ENCODE peak calls at places on chromosomes 4 and X, in four cellular contexts. O, P, G and J are unnamed samples.

GRCh38 chr4:1571986-1572385 is 112.1 kb downstream of the FAM53A start:
- DNase-seq in O (no peak), P (no peak), G (no peak), J (no peak)

GRCh38 chr4:159608434-159608833 is 505.6 kb downstream of the RAPGEF2 start:
- DNase-seq in O (peak; percentile 6), P (no peak), G (no peak), J (no peak)

GRCh38 chrX:136577562-136577961 is 45.5 kb downstream of the VGLL1 start:
- DNase-seq in O (peak; percentile 69), P (peak; percentile 54), G (peak; percentile 55), J (peak; percentile 34)

GRCh38 chr4:87144346-87144745 is 76.1 kb downstream of the KLHL8 start:
- DNase-seq in O (no peak), P (no peak), G (no peak), J (no peak)

GRCh38 chr4:120056249-120056648 is 10.4 kb downstream of the MAD2L1 start:
- DNase-seq in O (peak; percentile 35), P (no peak), G (peak; percentile 75), J (no peak)

GRCh38 chr4:40838742-40839141 is 89.0 kb downstream of the NSUN7 start:
- DNase-seq in O (peak; percentile 2), P (no peak), G (no peak), J (no peak)

GRCh38 chr4:153651961-153652784 is 31.9 kb upstream of the TLR2 start:
- DNase-seq in O (peak; percentile 77), P (no peak), G (no peak), J (no peak)

GRCh38 chrX:139930923-139931645 is 1.8 kb downstream of the ATP11C start:
- DNase-seq in O (peak; percentile 34), P (no peak), G (no peak), J (peak; percentile 34)

GRCh38 chr4:47167391-47167790 is 136.0 kb downstream of the GABRB1 start:
- DNase-seq in O (no peak), P (no peak), G (no peak), J (no peak)

GRCh38 chrX:105876658-105877057 is 54.3 kb downstream of the NRK start:
- DNase-seq in O (peak; percentile 64), P (no peak), G (peak; percentile 14), J (no peak)

GRCh38 chrX:7146703-7147430 is 645 bp upstream of the STS start:
- DNase-seq in O (no peak), P (peak; percentile 45), G (peak; percentile 12), J (peak; percentile 39)

GRCh38 chrX:14801136-14801535 is 71.7 kb downstream of the FANCB start:
- DNase-seq in O (peak; percentile 62), P (no peak), G (no peak), J (no peak)

GRCh38 chr4:153205757-153206156 is 1.5 kb downstream of the TRIM2 start:
- DNase-seq in O (peak; percentile 76), P (peak; percentile 56), G (no peak), J (peak; percentile 66)

GRCh38 chr4:183872531-183872930 is 32.6 kb upstream of the STOX2 start:
- DNase-seq in O (no peak), P (no peak), G (peak; percentile 58), J (no peak)

GRCh38 chr4:122712782-122713181 is 19.7 kb upstream of the BBS12 start:
- DNase-seq in O (peak; percentile 16), P (no peak), G (peak; percentile 24), J (no peak)

GRCh38 chr4:122710434-122711308 is 21.8 kb upstream of the BBS12 start:
- DNase-seq in O (peak; percentile 67), P (no peak), G (peak; percentile 27), J (no peak)

GRCh38 chr4:122715221-122715620 is 17.3 kb upstream of the BBS12 start:
- DNase-seq in O (no peak), P (no peak), G (no peak), J (no peak)

GRCh38 chr4:122709236-122709635 is 23.3 kb upstream of the BBS12 start:
- DNase-seq in O (no peak), P (no peak), G (no peak), J (no peak)

GRCh38 chr4:122711893-122712292 is 20.6 kb upstream of the BBS12 start:
- DNase-seq in O (no peak), P (no peak), G (no peak), J (no peak)
- H3K27ac ChIP-seq in O (no peak overlapping the region), P (no peak overlapping the region), G (no peak overlapping the region), J (no peak overlapping the region)

GRCh38 chrX:133191739-133192039 is 26.5 kb downstream of the TFDP3 start:
- DNase-seq in O (peak; percentile 51), P (no peak), G (no peak), J (no peak)
- H3K27me3 ChIP-seq in O (no peaks in the 10 kb centered on the region), P (no peaks in the 10 kb centered on the region), G (no peaks in the 10 kb centered on the region), J (no peaks in the 10 kb centered on the region)

GRCh38 chr4:176569301-176569700 is 223.4 kb downstream of the VEGFC start:
- DNase-seq in O (peak; percentile 6), P (no peak), G (peak; percentile 45), J (no peak)
- TF ChIP-seq CTCF in O (peak; percentile 36), P (no peak), G (peak; percentile 17), J (no peak)

DNA sequence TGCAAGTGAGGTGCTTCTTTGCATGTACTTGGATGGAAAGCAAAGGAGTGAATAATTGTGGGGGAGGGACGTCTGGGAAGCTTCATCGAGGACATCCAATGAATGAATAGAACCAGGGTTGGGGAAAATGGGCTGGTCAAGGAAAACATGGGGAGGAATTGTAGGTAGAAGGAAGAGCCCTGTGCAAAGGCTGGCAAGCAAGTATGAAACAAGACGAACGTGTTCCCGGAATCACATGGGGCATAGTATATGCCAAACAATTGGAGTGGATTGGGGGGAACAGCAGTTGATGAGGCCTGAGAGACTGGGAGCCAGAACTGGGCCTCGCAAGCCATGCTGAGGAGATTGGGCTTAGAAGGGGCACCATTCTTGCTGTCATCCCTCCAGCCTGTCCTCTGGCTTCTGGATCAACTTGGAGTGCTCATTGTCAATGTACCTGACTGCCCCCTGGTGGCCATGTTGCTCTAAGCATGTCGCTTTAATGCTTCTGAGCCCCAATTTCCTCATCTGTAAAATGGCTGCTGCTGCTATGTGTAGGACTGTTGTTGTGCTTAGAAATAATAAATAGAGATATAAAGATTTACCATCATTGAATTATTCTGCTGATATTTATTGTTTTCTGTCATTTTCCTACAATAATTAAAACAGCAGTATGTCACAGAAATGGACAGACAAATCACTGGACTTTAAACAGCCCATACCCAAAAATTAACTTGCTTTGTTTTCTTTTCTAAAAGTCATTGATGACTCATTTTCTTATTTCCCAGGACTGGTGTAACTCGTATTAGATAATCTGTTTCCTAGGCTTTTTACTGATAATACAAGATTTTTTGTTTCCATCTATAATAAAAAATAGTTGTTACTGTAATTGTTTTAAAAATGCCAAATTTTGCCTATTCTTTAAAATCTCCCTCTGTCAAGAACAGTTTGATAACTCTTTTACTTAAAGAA is 66.4 kb downstream of the JADE3 start:
- DNase-seq in O (peak; percentile 84), P (peak; percentile 80), G (peak; percentile 86), J (peak; percentile 71)
- H3K27ac ChIP-seq in O (peak overlapping the region; percentile 76), P (no peak overlapping the region), G (peak overlapping the region; percentile 11), J (no peak overlapping the region)

GRCh38 chr4:3189459-3189858 is 59.5 kb upstream of the MSANTD1 start:
- DNase-seq in O (no peak), P (no peak), G (no peak), J (no peak)
- H3K27me3 ChIP-seq in O (no peaks in the 10 kb centered on the region), P (no peaks in the 10 kb centered on the region), G (no peaks in the 10 kb centered on the region), J (no peaks in the 10 kb centered on the region)

DNA sequence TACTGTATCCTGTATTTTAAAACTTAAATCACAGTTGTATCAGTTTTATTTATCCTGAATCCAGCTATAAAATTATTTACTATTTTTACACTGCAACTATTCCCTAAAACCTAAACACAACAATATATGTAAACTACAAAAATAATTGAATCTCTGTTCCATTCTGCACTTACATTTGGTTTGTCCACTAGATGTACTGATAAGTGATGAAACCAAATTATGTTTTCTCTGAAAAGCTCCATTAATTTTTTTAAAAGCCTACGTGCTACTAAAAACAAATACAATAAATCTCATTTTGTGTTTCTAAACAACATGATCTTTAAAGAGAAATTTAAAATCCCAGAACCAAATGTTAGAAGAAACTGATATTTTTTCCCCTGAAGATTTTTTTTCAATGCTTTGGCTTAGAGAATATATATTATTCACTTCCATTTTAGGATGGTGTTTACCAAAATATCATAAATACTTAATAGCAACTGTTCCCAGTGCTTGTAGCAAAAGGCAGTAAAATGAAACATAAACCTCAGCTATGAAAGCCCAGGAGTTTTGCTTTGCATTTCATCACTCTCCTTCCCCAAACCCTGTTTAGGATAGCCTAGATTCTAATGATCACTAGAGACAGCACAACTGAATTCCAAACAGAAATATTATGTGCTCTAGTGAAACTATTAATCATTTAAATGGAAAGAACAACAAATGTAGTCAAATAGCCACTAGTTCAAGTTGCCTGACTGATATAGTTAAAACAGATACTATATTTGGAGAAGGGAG is 19.7 kb downstream of the ANTXR2 start:
- DNase-seq in O (no peak), P (no peak), G (peak; percentile 57), J (no peak)
- TF ChIP-seq CTCF in O (no peak), P (no peak), G (no peak), J (no peak)

DNA sequence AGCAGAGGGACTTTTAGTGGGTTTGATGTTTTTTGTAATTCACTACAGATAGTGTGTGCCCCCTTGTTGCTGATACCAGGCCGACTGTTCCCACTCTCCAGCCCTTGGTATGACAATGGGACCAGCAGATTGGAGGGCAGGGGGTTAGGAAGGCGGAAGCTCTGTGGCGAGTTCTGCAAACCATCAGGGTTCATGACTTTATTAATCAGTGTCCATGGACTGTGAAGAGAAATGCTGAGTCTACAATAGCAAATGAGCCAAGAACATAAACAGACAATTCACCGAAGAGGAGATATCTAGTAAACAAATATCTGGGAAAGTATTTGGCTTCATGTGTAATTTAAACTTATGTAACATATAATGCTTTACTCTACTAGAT is 169.2 kb downstream of the PTTG2 start:
- DNase-seq in O (no peak), P (no peak), G (peak; percentile 42), J (no peak)
- H3K27ac ChIP-seq in O (no peak overlapping the region), P (peak overlapping the region; percentile 79), G (peak overlapping the region; percentile 28), J (peak overlapping the region; percentile 13)

DNA sequence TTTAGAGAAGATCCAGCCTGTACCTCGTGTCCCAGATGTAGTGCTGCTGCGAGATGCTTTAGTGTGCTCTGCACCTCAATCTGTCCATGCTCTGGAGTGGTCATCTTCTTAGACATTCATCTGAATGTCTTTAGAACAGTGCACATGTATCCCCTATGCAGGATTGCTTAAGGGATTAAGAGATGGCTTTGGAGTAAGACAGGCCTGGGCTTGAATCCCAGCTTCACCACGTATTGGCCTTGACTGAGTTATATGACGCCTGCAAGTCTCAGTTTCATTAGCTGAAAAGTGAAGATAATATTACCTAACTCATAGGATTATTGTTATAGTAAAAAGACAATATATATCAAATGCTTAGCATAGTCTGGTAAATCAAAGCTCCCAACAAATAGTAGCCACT is 98.3 kb downstream of the NFKB1 start:
- DNase-seq in O (no peak), P (no peak), G (no peak), J (no peak)
- H3K27me3 ChIP-seq in O (no peaks in the 10 kb centered on the region), P (no peaks in the 10 kb centered on the region), G (no peaks in the 10 kb centered on the region), J (no peaks in the 10 kb centered on the region)

DNA sequence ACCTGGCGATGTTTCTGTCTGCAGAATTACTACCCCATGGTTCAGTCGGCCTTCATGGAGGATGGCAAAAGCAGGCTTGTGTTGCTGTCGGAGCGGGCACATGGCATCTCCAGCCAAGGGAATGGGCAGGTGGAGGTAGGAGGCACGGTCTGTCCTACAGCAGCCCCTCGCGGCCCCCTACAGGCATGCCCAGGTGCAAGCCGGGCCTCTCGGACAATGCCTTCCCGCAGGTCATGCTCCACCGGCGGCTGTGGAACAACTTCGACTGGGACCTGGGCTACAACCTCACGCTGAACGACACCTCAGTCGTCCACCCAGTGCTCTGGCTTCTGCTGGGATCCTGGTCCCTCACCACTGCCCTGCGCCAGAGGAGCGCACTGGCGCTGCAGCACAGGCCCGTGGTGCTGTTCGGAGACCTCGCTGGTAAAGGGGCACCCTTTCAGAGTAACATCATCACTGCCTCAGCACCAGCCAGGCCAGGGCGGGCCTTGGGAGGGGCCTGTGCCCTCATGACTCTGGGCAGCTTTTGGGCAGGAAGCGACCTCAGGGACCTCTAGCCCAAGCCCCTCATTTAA is 29.5 kb upstream of the MRFAP1 start:
- DNase-seq in O (no peak), P (no peak), G (no peak), J (no peak)
- TF ChIP-seq CTCF in O (no peak), P (no peak), G (no peak), J (no peak)